ENCODE peak calls at places on chromosomes 7 and 10, in four cellular contexts. One of them, this sample, is unnamed.
A peak's percentile ranks its signal among the peaks of the same experiment; 100 is the strongest.

GRCh38 chr10:132302911-132303310 is 4.8 kb downstream of the STK32C start:
- DNase-seq in tibial artery: peak; percentile 34
- DNase-seq in astrocyte of the spinal cord: no peak
- DNase-seq in left lung: peak; percentile 11
- DNase-seq in this sample: no peak

GRCh38 chr10:100024741-100025140 is 15.0 kb upstream of the DNMBP start:
- DNase-seq in tibial artery: no peak
- DNase-seq in astrocyte of the spinal cord: no peak
- DNase-seq in left lung: no peak
- DNase-seq in this sample: no peak

GRCh38 chr10:75582102-75582501 is 150.7 kb downstream of the LRMDA start:
- DNase-seq in tibial artery: no peak
- DNase-seq in astrocyte of the spinal cord: no peak
- DNase-seq in left lung: no peak
- DNase-seq in this sample: no peak

GRCh38 chr10:13201132-13201531 is 33.0 kb downstream of the UCMA start:
- DNase-seq in tibial artery: no peak
- DNase-seq in astrocyte of the spinal cord: peak; percentile 5
- DNase-seq in left lung: no peak
- DNase-seq in this sample: no peak

GRCh38 chr7:22842383-22842903 is 19.8 kb upstream of the TOMM7 start:
- DNase-seq in tibial artery: no peak
- DNase-seq in astrocyte of the spinal cord: no peak
- DNase-seq in left lung: no peak
- DNase-seq in this sample: peak; percentile 25

GRCh38 chr7:46450425-46450824 is 529.4 kb upstream of the IGFBP3 start:
- DNase-seq in tibial artery: no peak
- DNase-seq in astrocyte of the spinal cord: no peak
- DNase-seq in left lung: no peak
- DNase-seq in this sample: no peak

GRCh38 chr7:66140924-66141323 is 26.3 kb downstream of the CRCP start:
- DNase-seq in tibial artery: no peak
- DNase-seq in astrocyte of the spinal cord: peak; percentile 86
- DNase-seq in left lung: peak; percentile 74
- DNase-seq in this sample: no peak

GRCh38 chr7:75711634-75712494 is 26.9 kb downstream of the HIP1 start:
- DNase-seq in tibial artery: no peak
- DNase-seq in astrocyte of the spinal cord: peak; percentile 67
- DNase-seq in left lung: no peak
- DNase-seq in this sample: no peak

GRCh38 chr7:27122075-27122910 is 8.3 kb downstream of the HOXA4 start:
- DNase-seq in tibial artery: no peak
- DNase-seq in astrocyte of the spinal cord: no peak
- DNase-seq in left lung: no peak
- DNase-seq in this sample: no peak

GRCh38 chr10:78556-78955 is 29.5 kb upstream of the TUBB8 start:
- DNase-seq in tibial artery: no peak
- DNase-seq in astrocyte of the spinal cord: no peak
- DNase-seq in left lung: no peak
- DNase-seq in this sample: peak; percentile 53

GRCh38 chr7:8638076-8638475 is 204.7 kb downstream of the NXPH1 start:
- DNase-seq in tibial artery: no peak
- DNase-seq in astrocyte of the spinal cord: peak; percentile 1
- DNase-seq in left lung: no peak
- DNase-seq in this sample: no peak

GRCh38 chr10:51427758-51428157 is 271.6 kb downstream of the CSTF2T start:
- DNase-seq in tibial artery: no peak
- DNase-seq in astrocyte of the spinal cord: no peak
- DNase-seq in left lung: no peak
- DNase-seq in this sample: no peak

GRCh38 chr10:509361-510102 is 179.9 kb downstream of the DIP2C start:
- DNase-seq in tibial artery: peak; percentile 62
- DNase-seq in astrocyte of the spinal cord: no peak
- DNase-seq in left lung: no peak
- DNase-seq in this sample: no peak

GRCh38 chr7:134741901-134742635 is 37.4 kb upstream of the CALD1 start:
- DNase-seq in tibial artery: no peak
- DNase-seq in astrocyte of the spinal cord: peak; percentile 83
- DNase-seq in left lung: no peak
- DNase-seq in this sample: no peak

GRCh38 chr10:103967433-103968142 is 648 bp downstream of the SLK start:
- DNase-seq in tibial artery: no peak
- DNase-seq in astrocyte of the spinal cord: peak; percentile 34
- DNase-seq in left lung: no peak
- DNase-seq in this sample: no peak

GRCh38 chr10:98041352-98042043 is 11.1 kb upstream of the CRTAC1 start:
- DNase-seq in tibial artery: peak; percentile 71
- DNase-seq in astrocyte of the spinal cord: peak; percentile 51
- DNase-seq in left lung: peak; percentile 43
- DNase-seq in this sample: no peak

DNA sequence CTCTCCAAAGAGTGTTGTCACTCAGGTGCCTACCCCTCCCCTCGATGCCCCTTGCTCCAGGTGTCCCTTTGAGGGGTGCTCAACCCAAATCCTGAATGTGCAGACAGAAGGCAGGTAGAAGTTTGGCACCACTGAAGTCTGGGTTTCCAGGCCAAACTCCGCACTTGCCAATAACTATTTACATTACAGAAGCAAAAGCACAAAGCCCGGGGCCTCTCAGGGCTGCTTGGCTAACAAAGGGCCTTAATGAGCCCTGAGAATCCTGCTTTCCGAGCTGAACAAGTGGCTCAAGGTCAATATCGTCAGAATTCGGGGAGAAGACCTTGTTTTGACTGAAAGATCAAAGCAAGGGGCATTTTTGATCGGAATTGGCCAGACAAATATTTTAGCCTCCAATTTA is 189.9 kb downstream of the HERPUD2 start:
- DNase-seq in tibial artery: no peak
- DNase-seq in astrocyte of the spinal cord: no peak
- DNase-seq in left lung: no peak
- DNase-seq in this sample: no peak
- TF ChIP-seq CTCF in tibial artery: no peak
- TF ChIP-seq CTCF in astrocyte of the spinal cord: no peak
- TF ChIP-seq CTCF in left lung: no peak
- TF ChIP-seq CTCF in this sample: no peak

GRCh38 chr7:34187908-34188307 is 282.6 kb downstream of the BMPER start:
- DNase-seq in tibial artery: no peak
- DNase-seq in astrocyte of the spinal cord: no peak
- DNase-seq in left lung: no peak
- DNase-seq in this sample: no peak

GRCh38 chr7:34190299-34190698 is 285.0 kb downstream of the BMPER start:
- DNase-seq in tibial artery: no peak
- DNase-seq in astrocyte of the spinal cord: no peak
- DNase-seq in left lung: no peak
- DNase-seq in this sample: no peak

GRCh38 chr7:34181271-34181958 is 276.1 kb downstream of the BMPER start:
- DNase-seq in tibial artery: no peak
- DNase-seq in astrocyte of the spinal cord: no peak
- DNase-seq in left lung: no peak
- DNase-seq in this sample: no peak

GRCh38 chr7:34184466-34184865 is 279.1 kb downstream of the BMPER start:
- DNase-seq in tibial artery: no peak
- DNase-seq in astrocyte of the spinal cord: no peak
- DNase-seq in left lung: no peak
- DNase-seq in this sample: no peak
- TF ChIP-seq CTCF in tibial artery: no peak
- TF ChIP-seq CTCF in astrocyte of the spinal cord: no peak
- TF ChIP-seq CTCF in left lung: no peak
- TF ChIP-seq CTCF in this sample: no peak

DNA sequence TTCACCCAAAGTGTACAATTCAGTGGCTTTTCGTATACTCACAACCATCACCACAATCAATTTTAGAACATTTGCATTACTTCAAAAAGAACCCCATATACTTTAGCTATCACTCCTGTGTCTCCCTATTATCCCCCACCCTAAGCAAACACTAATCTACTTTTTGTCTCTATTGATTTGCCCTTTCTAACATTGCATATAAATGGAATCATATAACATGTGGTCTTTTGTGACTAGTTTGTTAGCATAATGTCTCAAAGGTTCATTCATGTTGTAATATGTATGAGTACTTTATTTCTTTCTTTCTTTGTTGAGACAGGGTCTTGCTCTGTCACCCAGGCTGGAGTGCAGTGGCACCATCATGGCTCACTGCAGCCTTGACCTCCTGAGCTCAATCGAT is 21.0 kb upstream of the DNAJC12 start:
- DNase-seq in tibial artery: no peak
- DNase-seq in astrocyte of the spinal cord: no peak
- DNase-seq in left lung: no peak
- DNase-seq in this sample: no peak
- TF ChIP-seq CTCF in tibial artery: no peak
- TF ChIP-seq CTCF in astrocyte of the spinal cord: no peak
- TF ChIP-seq CTCF in left lung: no peak
- TF ChIP-seq CTCF in this sample: no peak

DNA sequence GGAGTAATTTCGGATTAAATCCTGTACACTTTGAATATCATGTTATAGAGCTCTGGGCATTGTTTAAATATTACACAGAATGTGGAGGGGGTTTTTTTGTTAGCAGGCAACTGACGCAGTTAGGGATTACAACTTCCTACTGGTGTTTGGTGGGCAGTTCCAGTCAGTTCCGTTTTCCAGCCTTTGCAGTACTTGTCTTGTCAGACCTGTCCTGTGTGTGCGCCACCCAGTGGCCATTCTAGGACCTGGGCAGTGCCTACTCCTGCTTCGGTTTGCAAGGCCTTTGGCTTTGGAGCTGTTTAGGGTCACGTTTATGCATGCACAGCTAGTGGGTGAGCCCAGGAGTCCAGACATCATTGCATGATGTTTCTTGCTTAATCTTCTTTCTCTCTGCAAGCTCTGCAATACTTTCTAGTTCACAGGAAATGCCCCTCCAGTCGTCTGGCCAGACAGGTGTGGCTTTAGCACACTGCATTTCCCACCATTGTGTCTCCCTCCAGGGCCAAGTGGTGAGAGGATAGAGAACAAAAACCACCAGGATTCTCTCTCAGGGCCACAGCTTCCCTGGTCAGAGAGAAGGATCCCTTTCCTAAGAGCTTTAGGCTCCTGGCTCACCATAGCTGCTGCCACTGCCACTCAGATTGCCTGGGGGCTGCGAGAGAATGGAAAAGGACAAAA is 96.5 kb upstream of the TARP start:
- DNase-seq in tibial artery: peak; percentile 86
- DNase-seq in astrocyte of the spinal cord: peak; percentile 82
- DNase-seq in left lung: peak; percentile 92
- DNase-seq in this sample: peak; percentile 91
- TF ChIP-seq CTCF in tibial artery: peak; percentile 68
- TF ChIP-seq CTCF in astrocyte of the spinal cord: peak; percentile 98
- TF ChIP-seq CTCF in left lung: peak; percentile 93
- TF ChIP-seq CTCF in this sample: peak; percentile 85

GRCh38 chr10:62851449-62851848 is 35.3 kb upstream of the EGR2 start:
- DNase-seq in tibial artery: no peak
- DNase-seq in astrocyte of the spinal cord: no peak
- DNase-seq in left lung: no peak
- DNase-seq in this sample: no peak
- TF ChIP-seq CTCF in tibial artery: no peak
- TF ChIP-seq CTCF in astrocyte of the spinal cord: peak; percentile 28
- TF ChIP-seq CTCF in left lung: peak; percentile 24
- TF ChIP-seq CTCF in this sample: peak; percentile 15

GRCh38 chr10:60848680-60849079 is 70.4 kb downstream of the CDK1 start:
- DNase-seq in tibial artery: no peak
- DNase-seq in astrocyte of the spinal cord: no peak
- DNase-seq in left lung: no peak
- DNase-seq in this sample: no peak

GRCh38 chr10:60849217-60849616 is 70.9 kb downstream of the CDK1 start:
- DNase-seq in tibial artery: no peak
- DNase-seq in astrocyte of the spinal cord: no peak
- DNase-seq in left lung: no peak
- DNase-seq in this sample: no peak

GRCh38 chr10:60846173-60846572 is 67.9 kb downstream of the CDK1 start:
- DNase-seq in tibial artery: no peak
- DNase-seq in astrocyte of the spinal cord: peak; percentile 8
- DNase-seq in left lung: no peak
- DNase-seq in this sample: no peak

GRCh38 chr10:60849762-60850161 is 71.5 kb downstream of the CDK1 start:
- DNase-seq in tibial artery: no peak
- DNase-seq in astrocyte of the spinal cord: no peak
- DNase-seq in left lung: no peak
- DNase-seq in this sample: no peak

DNA sequence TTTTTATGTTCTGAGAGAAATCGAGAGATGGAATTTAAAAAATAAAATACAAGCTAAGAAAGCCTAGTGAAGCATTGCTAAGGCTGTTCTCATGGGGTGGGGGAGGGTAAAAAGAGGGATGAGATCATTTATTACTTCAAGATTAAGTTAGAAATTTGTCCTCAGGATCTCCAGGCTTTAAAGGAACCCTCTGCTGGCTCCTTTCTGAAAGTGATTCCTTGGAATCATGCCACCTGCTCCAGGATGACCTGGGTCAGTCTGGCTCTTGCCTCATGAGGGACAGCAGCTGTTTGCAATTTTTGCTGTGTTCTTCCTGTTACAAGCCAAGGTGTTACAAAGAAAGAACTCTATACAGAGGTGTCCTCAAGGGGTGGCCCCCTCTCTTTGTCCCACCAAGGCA is 69.8 kb downstream of the CDK1 start:
- DNase-seq in tibial artery: no peak
- DNase-seq in astrocyte of the spinal cord: peak; percentile 31
- DNase-seq in left lung: no peak
- DNase-seq in this sample: no peak
- TF ChIP-seq CTCF in tibial artery: peak; percentile 13
- TF ChIP-seq CTCF in astrocyte of the spinal cord: no peak
- TF ChIP-seq CTCF in left lung: no peak
- TF ChIP-seq CTCF in this sample: no peak

GRCh38 chr10:4632757-4633156 is 193.2 kb upstream of the AKR1E2 start:
- DNase-seq in tibial artery: no peak
- DNase-seq in astrocyte of the spinal cord: no peak
- DNase-seq in left lung: no peak
- DNase-seq in this sample: no peak
- TF ChIP-seq CTCF in tibial artery: no peak
- TF ChIP-seq CTCF in astrocyte of the spinal cord: no peak
- TF ChIP-seq CTCF in left lung: no peak
- TF ChIP-seq CTCF in this sample: no peak

This sample was measured in osteocyte.